ENCODE peak calls at places on chromosomes 12 and 14, in five cellular contexts. D, Y, O, T and M are unnamed samples.
A peak's percentile ranks its signal among the peaks of the same experiment; 100 is the strongest.

GRCh38 chr12:12467222-12467621 is 95.4 kb downstream of the DUSP16 start:
- DNase-seq in D (no peak), Y (no peak), O (no peak), T (no peak), M (peak; percentile 32)

GRCh38 chr14:68820999-68821683 is 28.3 kb upstream of the ZFP36L1 start:
- DNase-seq in D (no peak), Y (no peak), O (no peak), T (no peak), M (no peak)

GRCh38 chr12:67833602-67834001 is 155.6 kb upstream of the IFNG-AS1 start:
- DNase-seq in D (no peak), Y (no peak), O (no peak), T (no peak), M (no peak)

GRCh38 chr12:3998397-3998796 is 125.2 kb upstream of the PARP11 start:
- DNase-seq in D (no peak), Y (no peak), O (no peak), T (no peak), M (no peak)

GRCh38 chr12:10395390-10395998 is 5.7 kb upstream of the KLRK1 start:
- DNase-seq in D (no peak), Y (peak; percentile 25), O (peak; percentile 28), T (no peak), M (no peak)

GRCh38 chr12:62230652-62231051 is 29.6 kb upstream of the USP15 start:
- DNase-seq in D (no peak), Y (no peak), O (no peak), T (no peak), M (no peak)

GRCh38 chr12:48956279-48957140 is 777 bp downstream of the ARF3 start:
- DNase-seq in D (peak; percentile 49), Y (peak; percentile 90), O (peak; percentile 70), T (peak; percentile 86), M (no peak)

GRCh38 chr12:10098762-10099161 is at the start of gene CLEC1A:
- DNase-seq in D (no peak), Y (peak; percentile 24), O (no peak), T (peak; percentile 27), M (no peak)

DNA sequence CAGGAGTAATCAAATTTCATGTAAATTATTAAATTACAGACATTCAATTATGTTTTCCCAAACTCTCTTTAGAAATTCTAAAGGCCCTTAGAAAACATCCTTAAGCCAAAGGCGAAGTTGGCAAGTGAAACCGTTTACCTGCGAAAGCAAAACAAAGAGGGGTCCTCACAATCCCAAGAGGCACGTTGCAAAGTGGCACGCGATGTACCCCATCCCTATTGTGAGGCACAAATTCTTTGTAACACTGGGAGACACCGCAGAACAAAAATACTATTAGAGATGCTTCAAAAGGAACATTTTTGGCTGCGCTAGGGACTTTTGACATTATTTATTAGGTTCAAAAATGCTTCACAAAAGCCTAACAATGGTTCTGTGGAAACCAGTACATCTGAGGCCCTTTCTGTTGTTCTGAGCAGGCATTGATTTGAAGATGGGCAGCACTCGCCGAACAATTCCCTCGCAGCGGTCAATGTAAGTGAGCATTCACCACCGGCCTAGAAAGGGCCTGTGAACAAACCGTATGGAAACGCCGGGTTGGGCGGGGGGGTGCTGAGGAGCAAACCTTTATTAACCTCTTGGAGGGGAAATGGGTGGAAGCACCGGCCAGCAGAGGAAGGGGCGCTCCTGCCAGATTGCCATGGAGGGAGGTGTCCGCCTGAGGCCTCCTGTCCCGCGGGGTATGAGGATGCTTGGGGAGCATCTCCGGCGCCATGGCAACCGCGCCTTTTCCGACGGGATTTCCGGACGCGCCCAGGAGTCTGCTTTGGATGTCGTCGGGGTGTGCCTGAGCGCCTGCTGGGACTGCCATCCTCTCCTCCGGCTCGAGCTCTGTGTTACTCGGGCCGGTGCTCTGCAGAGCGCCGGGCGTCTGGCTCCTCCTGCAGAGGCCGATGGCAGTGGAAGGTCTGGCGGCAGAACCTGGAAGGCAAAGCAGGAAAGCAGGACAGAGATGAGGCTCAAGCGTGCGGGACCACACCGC is 193.8 kb downstream of the C12orf42 start:
- DNase-seq in D (no peak), Y (no peak), O (no peak), T (peak; percentile 47), M (no peak)
- H3K27ac ChIP-seq in D (no peak overlapping the region), Y (no peak overlapping the region), O (no peak overlapping the region), T (no peak overlapping the region), M (no peak overlapping the region)

GRCh38 chr12:121223947-121224285 is 14.0 kb downstream of the P2RX4 start:
- DNase-seq in D (no peak), Y (no peak), O (no peak), T (no peak), M (no peak)
- H3K4me1 ChIP-seq in D (no peaks in the 10 kb centered on the region), Y (no peaks in the 10 kb centered on the region), O (peaks cover 5% of the 10 kb centered on the region), T (no peaks in the 10 kb centered on the region), M (peaks cover 16% of the 10 kb centered on the region)

DNA sequence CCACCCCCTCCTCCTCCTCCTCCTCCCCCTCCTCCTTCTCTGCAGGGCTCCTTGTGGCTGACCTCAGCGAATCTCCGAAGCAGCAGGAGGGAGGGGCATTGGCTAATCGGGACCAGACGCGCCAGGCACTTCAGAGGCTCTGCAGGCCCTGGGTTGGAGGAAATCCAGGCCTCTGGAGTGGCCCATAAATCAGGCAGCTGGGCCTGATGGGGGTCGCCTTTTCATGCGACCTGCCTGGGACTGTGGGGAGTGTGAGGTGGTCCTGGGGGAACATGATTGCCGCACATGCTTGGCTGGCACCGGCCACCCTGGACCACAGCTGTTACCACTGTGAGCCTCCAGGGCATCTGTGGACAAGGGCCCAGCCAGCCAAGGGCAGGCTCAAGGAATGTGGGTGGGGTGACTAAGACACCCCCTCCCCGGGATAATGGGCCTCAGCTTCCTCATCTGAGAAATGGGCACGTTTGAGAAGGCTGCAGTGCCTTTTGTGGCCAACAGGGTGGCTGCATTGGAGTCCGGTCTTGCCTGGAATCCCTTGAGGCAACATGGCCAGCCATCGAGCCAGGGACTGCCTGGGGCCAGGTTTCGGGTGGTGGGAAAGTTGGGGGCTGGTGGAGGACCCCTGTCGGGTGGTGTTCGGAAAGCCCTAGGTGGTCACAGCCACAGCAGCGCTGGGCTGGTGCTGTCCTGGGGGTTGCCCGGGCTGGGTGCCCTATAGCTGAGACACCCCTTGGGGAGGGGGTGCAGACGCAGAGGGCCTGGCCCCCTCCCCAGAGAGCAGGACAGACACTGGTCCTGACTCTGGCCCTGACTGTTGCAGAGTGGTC is 12.0 kb downstream of the KIF26A start:
- DNase-seq in D (no peak), Y (no peak), O (peak; percentile 69), T (no peak), M (no peak)
- H3K27ac ChIP-seq in D (no peak overlapping the region), Y (no peak overlapping the region), O (no peak overlapping the region), T (peak overlapping the region; percentile 64), M (no peak overlapping the region)

GRCh38 chr12:15756822-15757221 is 32.4 kb downstream of the EPS8 start:
- DNase-seq in D (no peak), Y (no peak), O (no peak), T (no peak), M (no peak)
- H3K4me1 ChIP-seq in D (no peaks in the 10 kb centered on the region), Y (peaks cover 29% of the 10 kb centered on the region), O (peaks cover 9% of the 10 kb centered on the region), T (peaks cover 2% of the 10 kb centered on the region), M (no peaks in the 10 kb centered on the region)